ENCODE peak calls at places on chromosomes 11 and 22, in four cellular contexts. J is neural progenitor cell, D is OCI-LY7, N is K562. A is an unnamed sample. For H3K79me2, the result is how much of the 10 kb centered on the place peaks cover.

GRCh38 chr22:47063071-47063509 is 300.6 kb downstream of the TBC1D22A start:
- DNase-seq in D (no peak), J (no peak), N (no peak), A (peak)

GRCh38 chr11:2912498-2912897 is 16.7 kb downstream of the PHLDA2 start:
- DNase-seq in N (peak), D (no peak), J (no peak), A (peak)

GRCh38 chr11:2806351-2807058 is 79.1 kb downstream of the CDKN1C start:
- DNase-seq in J (peak), D (no peak), N (no peak), A (peak)

GRCh38 chr11:118660646-118661424 is 18.6 kb downstream of the TREH start:
- DNase-seq in D (no peak), N (no peak), J (no peak), A (peak)

GRCh38 chr11:111745719-111746504 is 20.3 kb downstream of the PPP2R1B start:
- DNase-seq in J (no peak), D (no peak), N (no peak), A (no peak)

GRCh38 chr11:73274722-73275380 is 2.7 kb downstream of the P2RY6 start:
- DNase-seq in D (no peak), J (no peak), N (no peak), A (peak)

GRCh38 chr11:69962152-69962551 is 116.0 kb upstream of the ANO1 start:
- DNase-seq in D (no peak), N (peak), J (no peak), A (no peak)

GRCh38 chr11:94774345-94774744 is 6.2 kb downstream of the AMOTL1 start:
- DNase-seq in D (no peak), J (no peak), N (no peak), A (no peak)

GRCh38 chr22:29187831-29188230 is 17.9 kb upstream of the EMID1 start:
- DNase-seq in N (no peak), D (no peak), J (no peak), A (no peak)

GRCh38 chr11:20604864-20605601 is 5.6 kb downstream of the SLC6A5 start:
- DNase-seq in D (no peak), N (no peak), J (no peak), A (no peak)

GRCh38 chr11:126140932-126141291 is 70.5 kb downstream of the RPUSD4 start:
- DNase-seq in D (no peak), J (no peak), N (no peak), A (no peak)

GRCh38 chr22:21961886-21962654 is 9.4 kb upstream of the PPM1F start:
- DNase-seq in J (no peak), N (no peak), D (no peak), A (no peak)

GRCh38 chr11:67616431-67617242 is 9.9 kb downstream of the NDUFV1 start:
- DNase-seq in D (no peak), N (no peak), J (no peak), A (peak)

GRCh38 chr22:41863472-41863871 is 30.6 kb downstream of the SREBF2 start:
- DNase-seq in J (no peak), D (no peak), N (no peak), A (no peak)
- H3K27ac ChIP-seq in J (no peak), D (peak), N (no peak), A (no peak)

GRCh38 chr22:44712962-44713361 is 11.0 kb downstream of the PRR5 start:
- DNase-seq in J (no peak), N (no peak), D (no peak), A (no peak)
- H3K79me2 ChIP-seq in J (under half), N (under half), D (under half), A (under half)

GRCh38 chr11:122307480-122308085 is 191.6 kb upstream of the BLID start:
- DNase-seq in D (no peak), J (no peak), N (no peak), A (no peak)

GRCh38 chr11:122305426-122305825 is 189.4 kb upstream of the BLID start:
- DNase-seq in N (no peak), J (no peak), D (no peak), A (no peak)

GRCh38 chr11:122305018-122305417 is 189.0 kb upstream of the BLID start:
- DNase-seq in J (no peak), N (no peak), D (no peak), A (no peak)

GRCh38 chr11:122308286-122308685 is 192.3 kb upstream of the BLID start:
- DNase-seq in N (no peak), D (no peak), J (no peak), A (no peak)

GRCh38 chr11:122306776-122307479 is 190.9 kb upstream of the BLID start:
- DNase-seq in D (no peak), N (no peak), J (no peak), A (peak)
- H3K27ac ChIP-seq in D (no peak), N (no peak), J (no peak), A (no peak)

GRCh38 chr11:123062158-123062891 is 389 bp upstream of the HSPA8 start:
- DNase-seq in N (peak), D (peak), J (peak), A (peak)

GRCh38 chr11:123065634-123066033 is 3.7 kb upstream of the HSPA8 start:
- DNase-seq in J (no peak), N (no peak), D (peak), A (no peak)

GRCh38 chr11:123064268-123064657 is 2.3 kb upstream of the HSPA8 start:
- DNase-seq in N (no peak), D (peak), J (no peak), A (no peak)

GRCh38 chr11:123062892-123063395 is 1.0 kb upstream of the HSPA8 start:
- DNase-seq in N (peak), J (no peak), D (peak), A (no peak)

DNA sequence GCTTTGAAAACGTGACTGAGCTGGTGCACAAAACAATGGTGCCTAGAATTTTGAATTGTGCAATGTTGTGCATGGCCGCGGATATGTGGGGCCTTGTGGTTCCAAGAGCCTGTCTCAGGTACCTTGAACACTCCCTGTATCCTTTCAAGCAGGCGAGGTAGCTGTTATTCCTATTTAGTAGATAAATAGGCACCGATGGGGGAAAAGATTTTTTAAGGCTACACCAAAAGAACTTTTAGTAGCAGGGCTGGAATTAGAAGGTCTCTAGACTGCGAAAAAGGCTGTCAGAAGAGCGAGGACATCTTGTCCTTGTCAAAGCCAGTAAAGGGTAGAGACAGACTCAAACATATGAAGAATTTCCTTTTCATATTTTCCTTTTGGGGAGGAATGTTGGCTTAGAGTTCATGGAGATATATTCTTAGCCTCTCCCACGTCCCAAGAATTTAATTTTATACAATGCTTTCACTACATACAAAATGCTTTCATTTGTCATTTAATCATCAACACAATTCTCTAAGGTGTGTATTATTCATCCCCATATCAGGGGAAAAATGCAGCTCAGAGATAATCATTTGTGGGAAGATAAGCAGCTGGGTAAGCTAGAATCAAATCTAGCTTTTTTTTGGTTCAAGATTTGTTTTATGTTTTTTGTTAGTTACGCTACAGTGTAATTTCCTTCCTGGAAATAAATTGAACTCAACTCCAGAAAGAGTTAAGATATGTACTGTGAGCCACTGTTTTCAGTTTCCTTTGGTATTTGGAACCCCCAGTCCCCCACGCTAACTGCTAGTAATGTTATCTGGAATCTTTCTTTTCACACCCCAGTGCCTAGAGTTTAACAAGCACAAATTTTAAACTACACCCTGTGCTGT is 1.7 kb upstream of the HSPA8 start:
- DNase-seq in J (no peak), D (peak), N (no peak), A (no peak)
- H3K79me2 ChIP-seq in J (half or more), D (half or more), N (half or more), A (under half)

A was measured in H9.